ENCODE peak calls at places on chromosomes 11 and 22, in nine cellular contexts. One of them, this sample, is unnamed.

GRCh38 chr11:124174001-124174400 is 9.1 kb upstream of the OR10D3 start:
- DNase-seq in heart left ventricle: no peak
- DNase-seq in stomach: no peak
- DNase-seq in endodermal cell: peak; percentile 71
- DNase-seq in suprapubic skin: no peak
- DNase-seq in upper lobe of right lung: no peak
- DNase-seq in naive thymus-derived CD4-positive, alpha-beta T cell: no peak
- DNase-seq in mesenchymal stem cell: peak; percentile 89
- DNase-seq in adipocyte: peak; percentile 93
- DNase-seq in this sample: no peak

GRCh38 chr22:30582788-30583575 is 8.5 kb upstream of the GAL3ST1 start:
- DNase-seq in heart left ventricle: no peak
- DNase-seq in stomach: no peak
- DNase-seq in endodermal cell: peak; percentile 64
- DNase-seq in suprapubic skin: no peak
- DNase-seq in upper lobe of right lung: no peak
- DNase-seq in naive thymus-derived CD4-positive, alpha-beta T cell: no peak
- DNase-seq in mesenchymal stem cell: no peak
- DNase-seq in adipocyte: no peak
- DNase-seq in this sample: no peak

GRCh38 chr11:111986589-111986988 is 38.6 kb upstream of the DLAT start:
- DNase-seq in heart left ventricle: no peak
- DNase-seq in stomach: no peak
- DNase-seq in endodermal cell: no peak
- DNase-seq in suprapubic skin: no peak
- DNase-seq in upper lobe of right lung: no peak
- DNase-seq in naive thymus-derived CD4-positive, alpha-beta T cell: no peak
- DNase-seq in mesenchymal stem cell: no peak
- DNase-seq in adipocyte: no peak
- DNase-seq in this sample: no peak

GRCh38 chr11:31641477-31642062 is 132.0 kb downstream of the ELP4 start:
- DNase-seq in heart left ventricle: no peak
- DNase-seq in stomach: peak; percentile 29
- DNase-seq in endodermal cell: peak; percentile 85
- DNase-seq in suprapubic skin: no peak
- DNase-seq in upper lobe of right lung: no peak
- DNase-seq in naive thymus-derived CD4-positive, alpha-beta T cell: no peak
- DNase-seq in mesenchymal stem cell: peak; percentile 35
- DNase-seq in adipocyte: peak; percentile 56
- DNase-seq in this sample: no peak

GRCh38 chr11:36312593-36312990 is 16.5 kb downstream of the PRR5L start:
- DNase-seq in heart left ventricle: no peak
- DNase-seq in stomach: no peak
- DNase-seq in endodermal cell: no peak
- DNase-seq in suprapubic skin: no peak
- DNase-seq in upper lobe of right lung: no peak
- DNase-seq in naive thymus-derived CD4-positive, alpha-beta T cell: no peak
- DNase-seq in mesenchymal stem cell: peak; percentile 88
- DNase-seq in adipocyte: peak; percentile 19
- DNase-seq in this sample: no peak

GRCh38 chr11:125182522-125182921 is 18.0 kb downstream of the PKNOX2 start:
- DNase-seq in heart left ventricle: no peak
- DNase-seq in stomach: no peak
- DNase-seq in endodermal cell: no peak
- DNase-seq in suprapubic skin: no peak
- DNase-seq in upper lobe of right lung: no peak
- DNase-seq in naive thymus-derived CD4-positive, alpha-beta T cell: no peak
- DNase-seq in mesenchymal stem cell: no peak
- DNase-seq in adipocyte: no peak
- DNase-seq in this sample: no peak

GRCh38 chr11:122271167-122271566 is 155.2 kb upstream of the BLID start:
- DNase-seq in heart left ventricle: no peak
- DNase-seq in stomach: no peak
- DNase-seq in endodermal cell: no peak
- DNase-seq in suprapubic skin: no peak
- DNase-seq in upper lobe of right lung: no peak
- DNase-seq in naive thymus-derived CD4-positive, alpha-beta T cell: no peak
- DNase-seq in mesenchymal stem cell: no peak
- DNase-seq in adipocyte: no peak
- DNase-seq in this sample: no peak

GRCh38 chr11:46272816-46273427 is 4.5 kb upstream of the CREB3L1 start:
- DNase-seq in heart left ventricle: peak; percentile 73
- DNase-seq in stomach: peak; percentile 72
- DNase-seq in endodermal cell: no peak
- DNase-seq in suprapubic skin: no peak
- DNase-seq in upper lobe of right lung: peak; percentile 78
- DNase-seq in naive thymus-derived CD4-positive, alpha-beta T cell: no peak
- DNase-seq in mesenchymal stem cell: peak; percentile 65
- DNase-seq in adipocyte: peak; percentile 74
- DNase-seq in this sample: no peak

GRCh38 chr22:17980013-17980510 is 44.3 kb downstream of the MICAL3 start:
- DNase-seq in heart left ventricle: no peak
- DNase-seq in stomach: no peak
- DNase-seq in endodermal cell: no peak
- DNase-seq in suprapubic skin: no peak
- DNase-seq in upper lobe of right lung: no peak
- DNase-seq in naive thymus-derived CD4-positive, alpha-beta T cell: no peak
- DNase-seq in mesenchymal stem cell: no peak
- DNase-seq in adipocyte: no peak
- DNase-seq in this sample: no peak

GRCh38 chr11:65953471-65953870 is 8.1 kb upstream of the SART1 start:
- DNase-seq in heart left ventricle: no peak
- DNase-seq in stomach: no peak
- DNase-seq in endodermal cell: no peak
- DNase-seq in suprapubic skin: no peak
- DNase-seq in upper lobe of right lung: no peak
- DNase-seq in naive thymus-derived CD4-positive, alpha-beta T cell: no peak
- DNase-seq in mesenchymal stem cell: no peak
- DNase-seq in adipocyte: no peak
- DNase-seq in this sample: no peak

GRCh38 chr11:70183032-70183431 is 20.1 kb upstream of the FADD start:
- DNase-seq in heart left ventricle: no peak
- DNase-seq in stomach: no peak
- DNase-seq in endodermal cell: no peak
- DNase-seq in suprapubic skin: no peak
- DNase-seq in upper lobe of right lung: no peak
- DNase-seq in naive thymus-derived CD4-positive, alpha-beta T cell: no peak
- DNase-seq in mesenchymal stem cell: no peak
- DNase-seq in adipocyte: no peak
- DNase-seq in this sample: no peak

GRCh38 chr11:133503776-133504175 is 28.5 kb downstream of the OPCML start:
- DNase-seq in heart left ventricle: no peak
- DNase-seq in stomach: no peak
- DNase-seq in endodermal cell: no peak
- DNase-seq in suprapubic skin: no peak
- DNase-seq in upper lobe of right lung: no peak
- DNase-seq in naive thymus-derived CD4-positive, alpha-beta T cell: no peak
- DNase-seq in mesenchymal stem cell: no peak
- DNase-seq in adipocyte: no peak
- DNase-seq in this sample: no peak

GRCh38 chr11:50275133-50275532 is 242.5 kb downstream of the OR4C45 start:
- DNase-seq in heart left ventricle: no peak
- DNase-seq in stomach: no peak
- DNase-seq in endodermal cell: no peak
- DNase-seq in suprapubic skin: no peak
- DNase-seq in upper lobe of right lung: no peak
- DNase-seq in naive thymus-derived CD4-positive, alpha-beta T cell: no peak
- DNase-seq in mesenchymal stem cell: no peak
- DNase-seq in adipocyte: no peak
- DNase-seq in this sample: no peak
- H3K9me3 ChIP-seq in heart left ventricle: no peaks in the 10 kb centered on the region
- H3K9me3 ChIP-seq in stomach: peaks cover 36% of the 10 kb centered on the region
- H3K9me3 ChIP-seq in endodermal cell: peaks cover 80% of the 10 kb centered on the region
- H3K9me3 ChIP-seq in suprapubic skin: no peaks in the 10 kb centered on the region
- H3K9me3 ChIP-seq in upper lobe of right lung: no peaks in the 10 kb centered on the region
- H3K9me3 ChIP-seq in naive thymus-derived CD4-positive, alpha-beta T cell: no peaks in the 10 kb centered on the region
- H3K9me3 ChIP-seq in mesenchymal stem cell: peaks cover 8% of the 10 kb centered on the region
- H3K9me3 ChIP-seq in adipocyte: no peaks in the 10 kb centered on the region
- H3K9me3 ChIP-seq in this sample: no peaks in the 10 kb centered on the region

GRCh38 chr11:64558065-64558745 is 32.8 kb upstream of the SLC22A12 start:
- DNase-seq in heart left ventricle: no peak
- DNase-seq in stomach: no peak
- DNase-seq in endodermal cell: peak; percentile 71
- DNase-seq in suprapubic skin: peak; percentile 39
- DNase-seq in upper lobe of right lung: peak; percentile 40
- DNase-seq in naive thymus-derived CD4-positive, alpha-beta T cell: no peak
- DNase-seq in mesenchymal stem cell: no peak
- DNase-seq in adipocyte: no peak
- DNase-seq in this sample: no peak

GRCh38 chr11:64556044-64556720 is 34.8 kb upstream of the SLC22A12 start:
- DNase-seq in heart left ventricle: no peak
- DNase-seq in stomach: no peak
- DNase-seq in endodermal cell: no peak
- DNase-seq in suprapubic skin: peak; percentile 60
- DNase-seq in upper lobe of right lung: peak; percentile 60
- DNase-seq in naive thymus-derived CD4-positive, alpha-beta T cell: no peak
- DNase-seq in mesenchymal stem cell: no peak
- DNase-seq in adipocyte: no peak
- DNase-seq in this sample: no peak

GRCh38 chr11:64549969-64550368 is 41.1 kb upstream of the SLC22A12 start:
- DNase-seq in heart left ventricle: no peak
- DNase-seq in stomach: no peak
- DNase-seq in endodermal cell: no peak
- DNase-seq in suprapubic skin: peak; percentile 6
- DNase-seq in upper lobe of right lung: no peak
- DNase-seq in naive thymus-derived CD4-positive, alpha-beta T cell: no peak
- DNase-seq in mesenchymal stem cell: no peak
- DNase-seq in adipocyte: no peak
- DNase-seq in this sample: no peak

GRCh38 chr11:64556721-64557250 is 34.2 kb upstream of the SLC22A12 start:
- DNase-seq in heart left ventricle: no peak
- DNase-seq in stomach: no peak
- DNase-seq in endodermal cell: no peak
- DNase-seq in suprapubic skin: peak; percentile 35
- DNase-seq in upper lobe of right lung: peak; percentile 38
- DNase-seq in naive thymus-derived CD4-positive, alpha-beta T cell: no peak
- DNase-seq in mesenchymal stem cell: no peak
- DNase-seq in adipocyte: no peak
- DNase-seq in this sample: no peak

GRCh38 chr11:64553554-64554201 is 37.3 kb upstream of the SLC22A12 start:
- DNase-seq in heart left ventricle: peak; percentile 50
- DNase-seq in stomach: peak; percentile 60
- DNase-seq in endodermal cell: peak; percentile 90
- DNase-seq in suprapubic skin: peak; percentile 65
- DNase-seq in upper lobe of right lung: peak; percentile 79
- DNase-seq in naive thymus-derived CD4-positive, alpha-beta T cell: peak; percentile 13
- DNase-seq in mesenchymal stem cell: peak; percentile 34
- DNase-seq in adipocyte: peak; percentile 76
- DNase-seq in this sample: peak; percentile 32
- H3K9me3 ChIP-seq in heart left ventricle: no peaks in the 10 kb centered on the region
- H3K9me3 ChIP-seq in stomach: no peaks in the 10 kb centered on the region
- H3K9me3 ChIP-seq in endodermal cell: no peaks in the 10 kb centered on the region
- H3K9me3 ChIP-seq in suprapubic skin: no peaks in the 10 kb centered on the region
- H3K9me3 ChIP-seq in upper lobe of right lung: no peaks in the 10 kb centered on the region
- H3K9me3 ChIP-seq in naive thymus-derived CD4-positive, alpha-beta T cell: no peaks in the 10 kb centered on the region
- H3K9me3 ChIP-seq in mesenchymal stem cell: no peaks in the 10 kb centered on the region
- H3K9me3 ChIP-seq in adipocyte: no peaks in the 10 kb centered on the region
- H3K9me3 ChIP-seq in this sample: no peaks in the 10 kb centered on the region

GRCh38 chr22:48587236-48587865 is 1240.3 kb downstream of the BRD1 start:
- DNase-seq in heart left ventricle: no peak
- DNase-seq in stomach: no peak
- DNase-seq in endodermal cell: no peak
- DNase-seq in suprapubic skin: no peak
- DNase-seq in upper lobe of right lung: no peak
- DNase-seq in naive thymus-derived CD4-positive, alpha-beta T cell: no peak
- DNase-seq in mesenchymal stem cell: no peak
- DNase-seq in adipocyte: no peak
- DNase-seq in this sample: no peak

GRCh38 chr22:48588881-48589450 is 1238.7 kb downstream of the BRD1 start:
- DNase-seq in heart left ventricle: no peak
- DNase-seq in stomach: no peak
- DNase-seq in endodermal cell: no peak
- DNase-seq in suprapubic skin: no peak
- DNase-seq in upper lobe of right lung: no peak
- DNase-seq in naive thymus-derived CD4-positive, alpha-beta T cell: no peak
- DNase-seq in mesenchymal stem cell: no peak
- DNase-seq in adipocyte: no peak
- DNase-seq in this sample: no peak

GRCh38 chr22:48586799-48587185 is 1240.9 kb downstream of the BRD1 start:
- DNase-seq in heart left ventricle: no peak
- DNase-seq in stomach: no peak
- DNase-seq in endodermal cell: no peak
- DNase-seq in suprapubic skin: no peak
- DNase-seq in upper lobe of right lung: no peak
- DNase-seq in naive thymus-derived CD4-positive, alpha-beta T cell: no peak
- DNase-seq in mesenchymal stem cell: no peak
- DNase-seq in adipocyte: no peak
- DNase-seq in this sample: no peak

GRCh38 chr22:48589901-48590300 is 1237.8 kb downstream of the BRD1 start:
- DNase-seq in heart left ventricle: no peak
- DNase-seq in stomach: no peak
- DNase-seq in endodermal cell: no peak
- DNase-seq in suprapubic skin: no peak
- DNase-seq in upper lobe of right lung: no peak
- DNase-seq in naive thymus-derived CD4-positive, alpha-beta T cell: no peak
- DNase-seq in mesenchymal stem cell: no peak
- DNase-seq in adipocyte: no peak
- DNase-seq in this sample: no peak

GRCh38 chr22:48588151-48588880 is 1239.4 kb downstream of the BRD1 start:
- DNase-seq in heart left ventricle: no peak
- DNase-seq in stomach: no peak
- DNase-seq in endodermal cell: no peak
- DNase-seq in suprapubic skin: no peak
- DNase-seq in upper lobe of right lung: no peak
- DNase-seq in naive thymus-derived CD4-positive, alpha-beta T cell: no peak
- DNase-seq in mesenchymal stem cell: no peak
- DNase-seq in adipocyte: no peak
- DNase-seq in this sample: no peak
- H3K9me3 ChIP-seq in heart left ventricle: no peaks in the 10 kb centered on the region
- H3K9me3 ChIP-seq in stomach: no peaks in the 10 kb centered on the region
- H3K9me3 ChIP-seq in endodermal cell: no peaks in the 10 kb centered on the region
- H3K9me3 ChIP-seq in suprapubic skin: no peaks in the 10 kb centered on the region
- H3K9me3 ChIP-seq in upper lobe of right lung: no peaks in the 10 kb centered on the region
- H3K9me3 ChIP-seq in naive thymus-derived CD4-positive, alpha-beta T cell: no peaks in the 10 kb centered on the region
- H3K9me3 ChIP-seq in mesenchymal stem cell: no peaks in the 10 kb centered on the region
- H3K9me3 ChIP-seq in adipocyte: no peaks in the 10 kb centered on the region
- H3K9me3 ChIP-seq in this sample: no peaks in the 10 kb centered on the region

DNA sequence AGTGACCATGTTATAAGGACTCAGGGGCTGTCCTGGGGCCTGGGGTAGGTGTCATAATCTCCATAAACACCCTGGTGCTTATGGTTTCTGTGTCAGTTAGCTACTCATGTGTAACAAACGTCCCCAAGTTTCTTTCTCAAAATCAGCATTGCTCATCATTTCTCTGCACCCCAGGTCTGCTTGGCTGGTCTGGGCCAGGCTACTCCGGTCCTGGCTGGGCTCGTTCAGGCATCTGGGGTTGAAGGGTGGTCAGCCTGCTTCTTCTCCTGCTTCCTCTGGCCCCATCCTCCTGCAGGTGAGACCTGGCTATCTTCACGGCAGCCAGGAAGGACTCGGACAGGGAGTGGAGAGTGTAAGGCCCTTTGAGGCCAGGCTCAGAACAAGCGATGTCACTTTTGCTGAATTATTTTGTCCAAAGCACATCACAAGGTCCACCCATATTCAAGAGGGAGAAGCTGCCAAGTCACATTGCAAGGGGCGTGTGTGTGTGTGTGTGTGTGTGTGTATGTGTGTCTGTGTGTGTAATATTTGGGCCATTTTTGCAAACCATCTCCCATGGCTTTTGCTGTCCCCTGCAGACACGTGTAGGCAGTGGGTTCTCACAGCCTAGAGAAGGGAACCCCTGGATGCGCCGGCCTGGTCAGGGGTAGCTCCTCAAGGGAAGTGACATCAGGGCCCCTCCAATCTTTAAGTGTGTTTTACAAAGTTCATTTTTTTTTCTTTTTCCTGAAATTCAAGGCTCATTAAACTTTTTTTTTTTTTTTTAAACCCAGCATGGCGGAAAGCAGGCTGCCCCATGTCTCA is 535.8 kb downstream of the TBC1D22A start:
- DNase-seq in heart left ventricle: no peak
- DNase-seq in stomach: no peak
- DNase-seq in endodermal cell: no peak
- DNase-seq in suprapubic skin: no peak
- DNase-seq in upper lobe of right lung: no peak
- DNase-seq in naive thymus-derived CD4-positive, alpha-beta T cell: no peak
- DNase-seq in mesenchymal stem cell: no peak
- DNase-seq in adipocyte: no peak
- DNase-seq in this sample: no peak
- H3K9me3 ChIP-seq in heart left ventricle: no peaks in the 10 kb centered on the region
- H3K9me3 ChIP-seq in stomach: no peaks in the 10 kb centered on the region
- H3K9me3 ChIP-seq in endodermal cell: peaks cover 49% of the 10 kb centered on the region
- H3K9me3 ChIP-seq in suprapubic skin: no peaks in the 10 kb centered on the region
- H3K9me3 ChIP-seq in upper lobe of right lung: no peaks in the 10 kb centered on the region
- H3K9me3 ChIP-seq in naive thymus-derived CD4-positive, alpha-beta T cell: no peaks in the 10 kb centered on the region
- H3K9me3 ChIP-seq in mesenchymal stem cell: no peaks in the 10 kb centered on the region
- H3K9me3 ChIP-seq in adipocyte: peaks cover 3% of the 10 kb centered on the region
- H3K9me3 ChIP-seq in this sample: no peaks in the 10 kb centered on the region